ENCODE peak calls at places on chromosomes 1 and 21, in five cellular contexts. One of them, this sample, is unnamed.

GRCh38 chr1:89759036-89759435 is 61.8 kb upstream of the LRRC8D start:
- DNase-seq in K562: no peak
- DNase-seq in HCT116: no peak
- DNase-seq in HepG2: no peak
- DNase-seq in GM12878: no peak
- DNase-seq in this sample: no peak

GRCh38 chr21:33541105-33541711 is 709 bp downstream of the GART start:
- DNase-seq in K562: no peak
- DNase-seq in HCT116: no peak
- DNase-seq in HepG2: peak
- DNase-seq in GM12878: peak
- DNase-seq in this sample: no peak

GRCh38 chr1:229209816-229210215 is 61.1 kb upstream of the RAB4A start:
- DNase-seq in K562: no peak
- DNase-seq in HCT116: no peak
- DNase-seq in HepG2: no peak
- DNase-seq in GM12878: no peak
- DNase-seq in this sample: no peak

GRCh38 chr1:23555225-23555801 is 4.0 kb downstream of the ID3 start:
- DNase-seq in K562: no peak
- DNase-seq in HCT116: no peak
- DNase-seq in HepG2: no peak
- DNase-seq in GM12878: no peak
- DNase-seq in this sample: no peak

GRCh38 chr1:173082913-173083312 is 32.2 kb upstream of the TNFSF18 start:
- DNase-seq in K562: no peak
- DNase-seq in HCT116: no peak
- DNase-seq in HepG2: no peak
- DNase-seq in GM12878: no peak
- DNase-seq in this sample: no peak

GRCh38 chr21:34770581-34770980 is 101.8 kb downstream of the CLIC6 start:
- DNase-seq in K562: no peak
- DNase-seq in HCT116: no peak
- DNase-seq in HepG2: no peak
- DNase-seq in GM12878: no peak
- DNase-seq in this sample: no peak

GRCh38 chr1:176858421-176858916 is 306.0 kb downstream of the ASTN1 start:
- DNase-seq in K562: no peak
- DNase-seq in HCT116: no peak
- DNase-seq in HepG2: no peak
- DNase-seq in GM12878: no peak
- DNase-seq in this sample: no peak

GRCh38 chr21:41164981-41165650 is 2.8 kb upstream of the BACE2 start:
- DNase-seq in K562: no peak
- DNase-seq in HCT116: no peak
- DNase-seq in HepG2: peak
- DNase-seq in GM12878: no peak
- DNase-seq in this sample: no peak

GRCh38 chr1:46830665-46831322 is 31.9 kb downstream of the CYP4B1 start:
- DNase-seq in K562: no peak
- DNase-seq in HCT116: no peak
- DNase-seq in HepG2: peak
- DNase-seq in GM12878: no peak
- DNase-seq in this sample: no peak

GRCh38 chr1:18668750-18669404 is 38.2 kb downstream of the PAX7 start:
- DNase-seq in K562: no peak
- DNase-seq in HCT116: peak
- DNase-seq in HepG2: no peak
- DNase-seq in GM12878: no peak
- DNase-seq in this sample: no peak

GRCh38 chr1:68142461-68142860 is 89.9 kb downstream of the WLS start:
- DNase-seq in K562: no peak
- DNase-seq in HCT116: no peak
- DNase-seq in HepG2: no peak
- DNase-seq in GM12878: no peak
- DNase-seq in this sample: no peak

GRCh38 chr1:30868833-30869435 is 39.6 kb downstream of the SDC3 start:
- DNase-seq in K562: no peak
- DNase-seq in HCT116: no peak
- DNase-seq in HepG2: no peak
- DNase-seq in GM12878: peak
- DNase-seq in this sample: no peak

GRCh38 chr1:30870035-30870434 is 38.5 kb downstream of the SDC3 start:
- DNase-seq in K562: no peak
- DNase-seq in HCT116: no peak
- DNase-seq in HepG2: no peak
- DNase-seq in GM12878: no peak
- DNase-seq in this sample: no peak

GRCh38 chr1:30864681-30865080 is 43.9 kb downstream of the SDC3 start:
- DNase-seq in K562: no peak
- DNase-seq in HCT116: no peak
- DNase-seq in HepG2: no peak
- DNase-seq in GM12878: no peak
- DNase-seq in this sample: no peak

GRCh38 chr1:30866594-30866993 is 42.0 kb downstream of the SDC3 start:
- DNase-seq in K562: no peak
- DNase-seq in HCT116: no peak
- DNase-seq in HepG2: no peak
- DNase-seq in GM12878: no peak
- DNase-seq in this sample: no peak

DNA sequence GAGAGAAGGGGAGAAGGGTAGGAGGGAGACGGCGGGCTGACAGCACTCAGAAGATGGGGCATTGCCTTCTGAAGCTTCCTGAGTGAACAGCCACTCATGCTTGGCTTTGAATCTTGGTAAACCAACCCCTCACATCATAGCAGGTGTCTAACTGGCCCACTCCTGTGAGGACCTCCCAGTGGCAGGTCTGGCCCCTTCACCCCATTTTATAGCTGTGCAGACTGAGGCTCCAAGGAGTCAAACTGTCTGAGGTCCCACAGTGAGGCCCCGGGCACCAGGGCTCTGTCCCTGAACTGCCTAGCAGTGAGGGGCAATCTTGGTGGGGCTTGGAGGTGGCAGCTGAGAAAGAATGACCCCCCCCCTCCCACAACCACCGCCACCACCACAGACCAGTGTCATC is 41.0 kb downstream of the SDC3 start:
- DNase-seq in K562: no peak
- DNase-seq in HCT116: no peak
- DNase-seq in HepG2: no peak
- DNase-seq in GM12878: no peak
- DNase-seq in this sample: no peak
- TF ChIP-seq REST in K562: no peak
- TF ChIP-seq REST in HCT116: no peak
- TF ChIP-seq REST in HepG2: no peak
- TF ChIP-seq REST in GM12878: no peak
- TF ChIP-seq REST in this sample: no peak

DNA sequence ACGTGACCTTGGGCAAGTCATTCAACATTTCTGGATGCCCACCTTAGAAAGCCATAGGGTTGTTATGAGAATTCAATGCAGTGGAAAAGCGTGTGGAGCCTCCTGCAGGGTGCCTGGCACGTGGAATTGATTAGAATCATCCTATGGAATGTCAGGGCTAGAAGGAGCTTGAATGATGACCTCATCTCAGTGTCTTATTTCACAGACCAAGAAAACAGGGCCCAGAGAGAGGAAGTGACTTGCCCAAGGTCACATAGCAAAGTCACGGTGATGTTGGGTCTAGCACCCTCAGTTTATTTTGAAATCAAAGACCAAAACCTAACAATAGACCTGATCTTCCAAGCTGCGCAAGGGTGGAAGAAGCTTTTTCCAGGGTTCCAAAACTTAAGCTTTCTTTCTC is 6.0 kb downstream of the TRABD2B start:
- DNase-seq in K562: no peak
- DNase-seq in HCT116: peak
- DNase-seq in HepG2: no peak
- DNase-seq in GM12878: no peak
- DNase-seq in this sample: no peak
- TF ChIP-seq SIN3A in K562: no peak
- TF ChIP-seq SIN3A in HCT116: no peak
- TF ChIP-seq SIN3A in HepG2: no peak
- TF ChIP-seq SIN3A in GM12878: no peak
- TF ChIP-seq SIN3A in this sample: no peak

GRCh38 chr1:66095190-66095589 is 302.5 kb downstream of the PDE4B start:
- DNase-seq in K562: no peak
- DNase-seq in HCT116: no peak
- DNase-seq in HepG2: no peak
- DNase-seq in GM12878: no peak
- DNase-seq in this sample: no peak

GRCh38 chr1:66085600-66085999 is 292.9 kb downstream of the PDE4B start:
- DNase-seq in K562: no peak
- DNase-seq in HCT116: no peak
- DNase-seq in HepG2: no peak
- DNase-seq in GM12878: no peak
- DNase-seq in this sample: no peak

GRCh38 chr1:66088787-66089186 is 296.1 kb downstream of the PDE4B start:
- DNase-seq in K562: no peak
- DNase-seq in HCT116: no peak
- DNase-seq in HepG2: no peak
- DNase-seq in GM12878: no peak
- DNase-seq in this sample: no peak

GRCh38 chr1:66090863-66091457 is 298.3 kb downstream of the PDE4B start:
- DNase-seq in K562: no peak
- DNase-seq in HCT116: no peak
- DNase-seq in HepG2: no peak
- DNase-seq in GM12878: no peak
- DNase-seq in this sample: no peak
- H3K4me2 ChIP-seq in K562: no peak
- H3K4me2 ChIP-seq in HCT116: no peak
- H3K4me2 ChIP-seq in HepG2: no peak
- H3K4me2 ChIP-seq in GM12878: no peak
- H3K4me2 ChIP-seq in this sample: no peak

DNA sequence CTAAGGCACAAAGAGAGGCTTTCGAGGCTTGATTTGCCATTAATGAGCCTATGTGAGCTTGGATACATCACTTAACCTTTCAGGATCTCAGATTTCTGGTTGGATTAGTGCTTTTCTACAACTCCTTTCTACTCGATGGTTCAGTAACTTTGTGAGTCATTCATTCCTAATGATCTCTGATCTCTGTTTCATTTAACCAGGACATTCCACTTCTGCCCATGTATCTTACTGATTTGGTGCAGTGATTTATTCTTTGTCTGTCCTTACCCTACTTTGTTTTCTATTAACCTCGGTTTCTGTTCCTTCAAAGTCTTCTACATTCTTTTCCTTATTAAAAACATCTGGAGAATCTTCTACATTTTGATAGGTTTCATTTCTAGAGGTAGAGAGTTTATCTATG is 94.6 kb upstream of the ZBTB18 start:
- DNase-seq in K562: no peak
- DNase-seq in HCT116: no peak
- DNase-seq in HepG2: no peak
- DNase-seq in GM12878: no peak
- DNase-seq in this sample: no peak
- TF ChIP-seq REST in K562: no peak
- TF ChIP-seq REST in HCT116: no peak
- TF ChIP-seq REST in HepG2: no peak
- TF ChIP-seq REST in GM12878: no peak
- TF ChIP-seq REST in this sample: no peak

GRCh38 chr1:230983811-230984210 is 4.9 kb downstream of the ARV1 start:
- DNase-seq in K562: no peak
- DNase-seq in HCT116: no peak
- DNase-seq in HepG2: no peak
- DNase-seq in GM12878: no peak
- DNase-seq in this sample: no peak

GRCh38 chr1:230982698-230983097 is 3.8 kb downstream of the ARV1 start:
- DNase-seq in K562: no peak
- DNase-seq in HCT116: no peak
- DNase-seq in HepG2: no peak
- DNase-seq in GM12878: no peak
- DNase-seq in this sample: no peak

GRCh38 chr1:230986976-230987375 is 8.1 kb downstream of the ARV1 start:
- DNase-seq in K562: no peak
- DNase-seq in HCT116: no peak
- DNase-seq in HepG2: no peak
- DNase-seq in GM12878: no peak
- DNase-seq in this sample: no peak

GRCh38 chr1:230987446-230987845 is 8.6 kb downstream of the ARV1 start:
- DNase-seq in K562: no peak
- DNase-seq in HCT116: no peak
- DNase-seq in HepG2: no peak
- DNase-seq in GM12878: no peak
- DNase-seq in this sample: no peak

GRCh38 chr1:230985711-230986110 is 6.8 kb downstream of the ARV1 start:
- DNase-seq in K562: no peak
- DNase-seq in HCT116: no peak
- DNase-seq in HepG2: no peak
- DNase-seq in GM12878: no peak
- DNase-seq in this sample: no peak
- TF ChIP-seq SIN3A in K562: no peak
- TF ChIP-seq SIN3A in HCT116: no peak
- TF ChIP-seq SIN3A in HepG2: no peak
- TF ChIP-seq SIN3A in GM12878: no peak
- TF ChIP-seq SIN3A in this sample: no peak

GRCh38 chr1:65813956-65814355 is 21.3 kb downstream of the PDE4B start:
- DNase-seq in K562: no peak
- DNase-seq in HCT116: no peak
- DNase-seq in HepG2: no peak
- DNase-seq in GM12878: no peak
- DNase-seq in this sample: peak

GRCh38 chr1:65817891-65818290 is 25.2 kb downstream of the PDE4B start:
- DNase-seq in K562: no peak
- DNase-seq in HCT116: no peak
- DNase-seq in HepG2: no peak
- DNase-seq in GM12878: no peak
- DNase-seq in this sample: no peak

GRCh38 chr1:65814752-65815151 is 22.1 kb downstream of the PDE4B start:
- DNase-seq in K562: no peak
- DNase-seq in HCT116: no peak
- DNase-seq in HepG2: no peak
- DNase-seq in GM12878: no peak
- DNase-seq in this sample: no peak

DNA sequence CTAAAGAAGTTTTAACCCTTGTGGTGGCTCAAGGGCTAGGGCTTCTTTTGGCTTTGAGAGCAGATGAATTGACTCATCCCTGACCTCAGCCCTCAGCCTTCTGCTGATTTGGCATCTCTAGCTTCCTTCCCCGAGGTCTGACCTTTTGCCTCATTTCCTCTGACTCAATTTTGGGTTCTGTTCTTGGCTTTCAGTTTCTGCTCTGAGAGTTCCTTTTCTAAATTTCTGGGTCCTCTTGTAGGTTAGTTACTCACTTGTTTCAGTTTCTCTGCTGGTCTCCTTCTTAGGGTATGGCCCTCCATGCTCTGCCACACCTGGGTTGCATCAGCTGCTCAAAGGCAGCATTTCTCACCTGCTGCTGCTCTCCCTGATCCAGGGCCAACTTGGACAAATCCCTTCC is 19.4 kb downstream of the PDE4B start:
- DNase-seq in K562: no peak
- DNase-seq in HCT116: peak
- DNase-seq in HepG2: no peak
- DNase-seq in GM12878: peak
- DNase-seq in this sample: no peak
- H3K4me2 ChIP-seq in K562: peak
- H3K4me2 ChIP-seq in HCT116: peak
- H3K4me2 ChIP-seq in HepG2: no peak
- H3K4me2 ChIP-seq in GM12878: peak
- H3K4me2 ChIP-seq in this sample: peak